ENCODE peak calls at places on chromosomes 2 and 18, in five cellular contexts. One of them, this sample, is unnamed.

GRCh38 chr2:12555012-12555645 is 161.6 kb upstream of the TRIB2 start:
- DNase-seq in K562: peak
- DNase-seq in HepG2: no peak
- DNase-seq in GM12878: no peak
- DNase-seq in GM12892: no peak
- DNase-seq in this sample: no peak

GRCh38 chr2:62817995-62818713 is 112.6 kb downstream of the EHBP1 start:
- DNase-seq in K562: no peak
- DNase-seq in HepG2: no peak
- DNase-seq in GM12878: no peak
- DNase-seq in GM12892: no peak
- DNase-seq in this sample: no peak

GRCh38 chr2:231069379-231070054 is 12.8 kb downstream of the PSMD1 start:
- DNase-seq in K562: peak
- DNase-seq in HepG2: no peak
- DNase-seq in GM12878: no peak
- DNase-seq in GM12892: no peak
- DNase-seq in this sample: no peak

GRCh38 chr2:145919507-145919906 is 1399.6 kb upstream of the ZEB2 start:
- DNase-seq in K562: no peak
- DNase-seq in HepG2: no peak
- DNase-seq in GM12878: no peak
- DNase-seq in GM12892: no peak
- DNase-seq in this sample: no peak

GRCh38 chr2:86068098-86069047 is 37.3 kb downstream of the POLR1A start:
- DNase-seq in K562: no peak
- DNase-seq in HepG2: no peak
- DNase-seq in GM12878: no peak
- DNase-seq in GM12892: no peak
- DNase-seq in this sample: no peak

GRCh38 chr2:15472133-15472532 is 89.0 kb downstream of the NBAS start:
- DNase-seq in K562: no peak
- DNase-seq in HepG2: no peak
- DNase-seq in GM12878: no peak
- DNase-seq in GM12892: no peak
- DNase-seq in this sample: no peak

GRCh38 chr2:76391663-76392062 is 680.9 kb upstream of the GCFC2 start:
- DNase-seq in K562: no peak
- DNase-seq in HepG2: peak
- DNase-seq in GM12878: no peak
- DNase-seq in GM12892: no peak
- DNase-seq in this sample: no peak

GRCh38 chr2:28381225-28382180 is 11.2 kb upstream of the FOSL2 start:
- DNase-seq in K562: no peak
- DNase-seq in HepG2: no peak
- DNase-seq in GM12878: no peak
- DNase-seq in GM12892: no peak
- DNase-seq in this sample: no peak

GRCh38 chr2:227804970-227805369 is 8.7 kb upstream of the CCL20 start:
- DNase-seq in K562: no peak
- DNase-seq in HepG2: no peak
- DNase-seq in GM12878: no peak
- DNase-seq in GM12892: no peak
- DNase-seq in this sample: no peak

GRCh38 chr2:114368705-114369104 is 73.7 kb upstream of the DPP10 start:
- DNase-seq in K562: no peak
- DNase-seq in HepG2: no peak
- DNase-seq in GM12878: no peak
- DNase-seq in GM12892: no peak
- DNase-seq in this sample: no peak

GRCh38 chr18:34158881-34159690 is 65.6 kb downstream of the NOL4 start:
- DNase-seq in K562: no peak
- DNase-seq in HepG2: peak
- DNase-seq in GM12878: no peak
- DNase-seq in GM12892: peak
- DNase-seq in this sample: no peak

GRCh38 chr2:202355993-202356505 is 20.1 kb upstream of the BMPR2 start:
- DNase-seq in K562: no peak
- DNase-seq in HepG2: no peak
- DNase-seq in GM12878: no peak
- DNase-seq in GM12892: no peak
- DNase-seq in this sample: no peak

GRCh38 chr18:23967321-23968089 is 47.0 kb upstream of the TTC39C start:
- DNase-seq in K562: no peak
- DNase-seq in HepG2: no peak
- DNase-seq in GM12878: peak
- DNase-seq in GM12892: no peak
- DNase-seq in this sample: no peak

GRCh38 chr2:70403267-70404053 is 101.6 kb upstream of the FAM136A start:
- DNase-seq in K562: peak
- DNase-seq in HepG2: peak
- DNase-seq in GM12878: no peak
- DNase-seq in GM12892: no peak
- DNase-seq in this sample: no peak

GRCh38 chr18:53191634-53192033 is 851.6 kb downstream of the DCC start:
- DNase-seq in K562: no peak
- DNase-seq in HepG2: no peak
- DNase-seq in GM12878: no peak
- DNase-seq in GM12892: no peak
- DNase-seq in this sample: no peak

GRCh38 chr18:3383381-3383915 is 66.5 kb upstream of the TGIF1 start:
- DNase-seq in K562: no peak
- DNase-seq in HepG2: no peak
- DNase-seq in GM12878: no peak
- DNase-seq in GM12892: no peak
- DNase-seq in this sample: no peak

GRCh38 chr2:124953921-124954320 is 928.8 kb downstream of the CNTNAP5 start:
- DNase-seq in K562: no peak
- DNase-seq in HepG2: no peak
- DNase-seq in GM12878: no peak
- DNase-seq in GM12892: no peak
- DNase-seq in this sample: no peak

GRCh38 chr2:189082576-189082975 is 97.0 kb downstream of the COL5A2 start:
- DNase-seq in K562: no peak
- DNase-seq in HepG2: no peak
- DNase-seq in GM12878: no peak
- DNase-seq in GM12892: no peak
- DNase-seq in this sample: no peak

GRCh38 chr18:297936-298335 is 30.1 kb upstream of the THOC1 start:
- DNase-seq in K562: no peak
- DNase-seq in HepG2: no peak
- DNase-seq in GM12878: no peak
- DNase-seq in GM12892: no peak
- DNase-seq in this sample: no peak

GRCh38 chr2:220966636-220967035 is 605.5 kb downstream of the EPHA4 start:
- DNase-seq in K562: no peak
- DNase-seq in HepG2: no peak
- DNase-seq in GM12878: no peak
- DNase-seq in GM12892: no peak
- DNase-seq in this sample: no peak

GRCh38 chr18:23563377-23564043 is 22.8 kb downstream of the NPC1 start:
- DNase-seq in K562: no peak
- DNase-seq in HepG2: no peak
- DNase-seq in GM12878: no peak
- DNase-seq in GM12892: no peak
- DNase-seq in this sample: no peak

GRCh38 chr18:57352761-57353136 is 392 bp downstream of the ST8SIA3 start:
- DNase-seq in K562: no peak
- DNase-seq in HepG2: no peak
- DNase-seq in GM12878: no peak
- DNase-seq in GM12892: no peak
- DNase-seq in this sample: no peak

GRCh38 chr2:215374642-215375466 is 61.0 kb downstream of the FN1 start:
- DNase-seq in K562: no peak
- DNase-seq in HepG2: no peak
- DNase-seq in GM12878: no peak
- DNase-seq in GM12892: no peak
- DNase-seq in this sample: no peak

GRCh38 chr18:11497585-11497984 is 111.8 kb upstream of the SLC35G4 start:
- DNase-seq in K562: no peak
- DNase-seq in HepG2: peak
- DNase-seq in GM12878: no peak
- DNase-seq in GM12892: no peak
- DNase-seq in this sample: no peak

GRCh38 chr18:49690307-49690706 is 123.0 kb downstream of the ACAA2 start:
- DNase-seq in K562: no peak
- DNase-seq in HepG2: no peak
- DNase-seq in GM12878: no peak
- DNase-seq in GM12892: no peak
- DNase-seq in this sample: no peak
- TF ChIP-seq TAF1 in K562: no peak
- TF ChIP-seq TAF1 in HepG2: no peak
- TF ChIP-seq TAF1 in GM12878: no peak
- TF ChIP-seq TAF1 in GM12892: no peak
- TF ChIP-seq TAF1 in this sample: no peak

GRCh38 chr18:50629148-50629631 is 69.3 kb downstream of the MAPK4 start:
- DNase-seq in K562: no peak
- DNase-seq in HepG2: no peak
- DNase-seq in GM12878: no peak
- DNase-seq in GM12892: no peak
- DNase-seq in this sample: no peak
- TF ChIP-seq POLR2AphosphoS5 in K562: no peak
- TF ChIP-seq POLR2AphosphoS5 in HepG2: no peak
- TF ChIP-seq POLR2AphosphoS5 in GM12878: no peak
- TF ChIP-seq POLR2AphosphoS5 in GM12892: no peak
- TF ChIP-seq POLR2AphosphoS5 in this sample: no peak

DNA sequence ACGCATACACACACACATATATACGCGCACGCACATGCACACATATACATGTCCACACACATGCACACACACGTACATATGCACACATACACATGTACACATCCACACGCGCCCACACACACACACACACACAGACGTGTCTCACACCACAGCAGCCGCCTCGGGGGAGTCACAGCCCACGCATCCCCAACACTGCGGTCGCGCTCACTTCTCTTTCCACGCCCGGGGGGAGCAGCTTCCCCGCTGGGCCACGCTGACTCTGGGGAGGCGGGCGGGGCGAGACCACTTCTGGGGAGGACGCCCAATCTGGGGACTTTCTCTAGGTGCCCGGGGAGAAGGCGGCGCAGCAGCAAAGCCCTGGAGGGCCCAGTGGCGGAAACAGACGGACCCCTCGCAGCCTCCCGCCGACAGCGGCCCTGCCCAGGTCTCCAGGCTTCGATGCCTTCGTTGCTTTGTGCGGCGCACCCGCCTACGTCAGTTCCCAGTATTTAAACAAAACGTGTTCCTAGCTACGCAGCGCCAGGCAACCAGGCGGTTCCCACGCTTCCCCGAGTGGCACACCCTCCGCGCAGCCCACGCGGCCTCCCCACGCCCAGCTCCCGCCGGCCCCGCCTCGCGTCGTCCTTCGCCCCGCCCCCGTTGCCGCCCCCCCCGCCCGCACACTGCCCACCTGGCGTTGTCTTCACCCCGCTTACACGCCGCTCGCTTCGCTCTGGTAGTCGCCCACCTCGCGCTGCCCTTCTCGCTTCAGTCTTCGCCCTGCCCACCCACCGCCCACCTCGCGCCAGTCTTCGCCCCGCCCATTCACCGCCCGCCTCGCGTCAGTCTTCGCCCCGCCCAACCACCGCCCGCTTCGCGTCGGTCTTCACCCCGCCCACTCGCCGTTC is 810 bp upstream of the RBFA start:
- DNase-seq in K562: no peak
- DNase-seq in HepG2: no peak
- DNase-seq in GM12878: no peak
- DNase-seq in GM12892: no peak
- DNase-seq in this sample: no peak
- TF ChIP-seq POLR2A in K562: peak
- TF ChIP-seq POLR2A in HepG2: peak
- TF ChIP-seq POLR2A in GM12878: peak
- TF ChIP-seq POLR2A in GM12892: peak
- TF ChIP-seq POLR2A in this sample: no peak

GRCh38 chr2:14313351-14313750 is 319.2 kb upstream of the LRATD1 start:
- DNase-seq in K562: no peak
- DNase-seq in HepG2: no peak
- DNase-seq in GM12878: no peak
- DNase-seq in GM12892: no peak
- DNase-seq in this sample: no peak
- TF ChIP-seq TAF1 in K562: no peak
- TF ChIP-seq TAF1 in HepG2: no peak
- TF ChIP-seq TAF1 in GM12878: no peak
- TF ChIP-seq TAF1 in GM12892: no peak
- TF ChIP-seq TAF1 in this sample: no peak

GRCh38 chr2:100757621-100758394 is 62.1 kb upstream of the NPAS2 start:
- DNase-seq in K562: no peak
- DNase-seq in HepG2: peak
- DNase-seq in GM12878: no peak
- DNase-seq in GM12892: no peak
- DNase-seq in this sample: no peak
- TF ChIP-seq POLR2AphosphoS5 in K562: no peak
- TF ChIP-seq POLR2AphosphoS5 in HepG2: no peak
- TF ChIP-seq POLR2AphosphoS5 in GM12878: no peak
- TF ChIP-seq POLR2AphosphoS5 in GM12892: no peak
- TF ChIP-seq POLR2AphosphoS5 in this sample: no peak

DNA sequence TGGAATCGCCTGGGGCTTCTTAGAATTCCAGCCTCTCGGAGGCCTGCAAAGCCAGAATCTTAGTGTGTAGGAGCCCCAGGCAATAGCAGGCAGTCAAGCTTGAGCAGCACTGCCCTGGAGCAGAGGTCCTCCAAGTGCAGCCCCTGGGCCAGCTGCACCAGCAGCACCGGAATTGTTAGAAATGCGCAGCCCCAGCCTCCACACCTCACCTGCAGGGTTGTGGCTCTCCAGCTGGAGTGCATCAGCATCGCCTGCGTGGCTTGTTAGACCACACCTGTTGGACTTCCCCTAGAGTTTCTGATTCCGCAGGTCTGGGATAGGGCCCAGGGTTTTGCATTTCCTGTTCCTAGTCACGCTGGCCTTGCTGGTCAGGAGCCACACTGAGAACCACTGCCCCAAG is 100.3 kb downstream of the ASAP2 start:
- DNase-seq in K562: no peak
- DNase-seq in HepG2: no peak
- DNase-seq in GM12878: no peak
- DNase-seq in GM12892: no peak
- DNase-seq in this sample: no peak
- TF ChIP-seq POLR2A in K562: no peak
- TF ChIP-seq POLR2A in HepG2: no peak
- TF ChIP-seq POLR2A in GM12878: no peak
- TF ChIP-seq POLR2A in GM12892: no peak
- TF ChIP-seq POLR2A in this sample: no peak

GRCh38 chr2:42601076-42601475 is 32.6 kb downstream of the MTA3 start:
- DNase-seq in K562: no peak
- DNase-seq in HepG2: no peak
- DNase-seq in GM12878: no peak
- DNase-seq in GM12892: no peak
- DNase-seq in this sample: no peak
- TF ChIP-seq TAF1 in K562: no peak
- TF ChIP-seq TAF1 in HepG2: no peak
- TF ChIP-seq TAF1 in GM12878: no peak
- TF ChIP-seq TAF1 in GM12892: no peak
- TF ChIP-seq TAF1 in this sample: no peak

GRCh38 chr2:164810843-164811242 is 30.8 kb downstream of the COBLL1 start:
- DNase-seq in K562: no peak
- DNase-seq in HepG2: peak
- DNase-seq in GM12878: no peak
- DNase-seq in GM12892: no peak
- DNase-seq in this sample: no peak
- TF ChIP-seq POLR2AphosphoS5 in K562: no peak
- TF ChIP-seq POLR2AphosphoS5 in HepG2: no peak
- TF ChIP-seq POLR2AphosphoS5 in GM12878: no peak
- TF ChIP-seq POLR2AphosphoS5 in GM12892: no peak
- TF ChIP-seq POLR2AphosphoS5 in this sample: no peak